ENCODE peak calls at places on chromosomes 4 and X, in nine cellular contexts. G is T-helper 9 cell; V is AG08396; I is tibial artery; H is T-helper 1 cell; N is T-cell; Q is C1 segment of cervical spinal cord; C is stimulated activated CD8-positive, alpha-beta memory T cell treated with anti-CD3 and anti-CD28 coated beads, Interleukin-7, amount 100 ng/mL, for 1 hour; O is D341Med. Z is an unnamed sample.

GRCh38 chr4:169948271-169948670 is 77.9 kb downstream of the MFAP3L start:
- DNase-seq in G (no peak), H (no peak), Q (no peak), V (no peak), C (no peak), I (no peak), O (no peak), N (no peak), Z (no peak)

GRCh38 chrX:154046262-154046771 is 26.6 kb upstream of the IRAK1 start:
- DNase-seq in Q (no peak), C (no peak), I (no peak), V (peak), H (no peak), O (no peak), G (no peak), N (no peak), Z (no peak)

GRCh38 chrX:15781964-15782711 is 8.1 kb upstream of the ZRSR2 start:
- DNase-seq in C (no peak), N (no peak), V (no peak), Q (no peak), G (no peak), O (no peak), H (peak), I (no peak), Z (no peak)

GRCh38 chrX:29792335-29792734 is 423.0 kb upstream of the MAGEB2 start:
- DNase-seq in Q (no peak), C (no peak), N (no peak), V (no peak), G (no peak), H (no peak), O (no peak), I (no peak), Z (no peak)

GRCh38 chr4:8225704-8226443 is 26.8 kb downstream of the SH3TC1 start:
- DNase-seq in Q (no peak), C (no peak), O (no peak), V (no peak), H (no peak), N (no peak), G (no peak), I (no peak), Z (no peak)

GRCh38 chrX:98405376-98405775 is 1521.7 kb downstream of the RPA4 start:
- DNase-seq in C (no peak), G (no peak), Q (no peak), H (no peak), V (no peak), O (no peak), N (no peak), I (no peak), Z (no peak)

GRCh38 chrX:30270639-30271038 is 23.7 kb downstream of the MAGEB1 start:
- DNase-seq in C (no peak), I (no peak), O (no peak), G (no peak), Q (no peak), V (no peak), H (no peak), N (no peak), Z (no peak)

GRCh38 chrX:154021131-154021611 is 1.5 kb upstream of the IRAK1 start:
- DNase-seq in H (no peak), I (no peak), O (no peak), Q (no peak), C (no peak), G (no peak), N (no peak), V (no peak), Z (no peak)

GRCh38 chrX:50106051-50106450 is 94.8 kb downstream of the AKAP4 start:
- DNase-seq in O (no peak), N (no peak), H (no peak), Q (no peak), G (no peak), C (no peak), I (no peak), V (no peak), Z (no peak)

GRCh38 chrX:154068560-154068959 is 29.0 kb downstream of the MECP2 start:
- DNase-seq in V (no peak), H (no peak), Q (no peak), N (no peak), C (no peak), I (no peak), G (no peak), O (no peak), Z (no peak)

GRCh38 chrX:12647230-12647629 is 144.0 kb upstream of the PRPS2 start:
- DNase-seq in O (no peak), H (no peak), V (no peak), Q (no peak), G (no peak), I (no peak), C (no peak), N (no peak), Z (no peak)

GRCh38 chrX:136910565-136911040 is 30.1 kb upstream of the RBMX start:
- DNase-seq in N (no peak), H (no peak), V (no peak), I (no peak), O (no peak), C (no peak), G (no peak), Q (no peak), Z (no peak)

GRCh38 chr4:48546336-48546735 is 56.3 kb downstream of the ZAR1 start:
- DNase-seq in C (no peak), H (peak), I (no peak), Q (no peak), N (peak), O (peak), G (no peak), V (peak), Z (no peak)